ENCODE peak calls at places on chromosomes 1 and 21, in eight cellular contexts. One of them, this sample, is unnamed.

GRCh38 chr1:191350938-191351337 is 807.3 kb upstream of the RGS18 start:
- DNase-seq in keratinocyte: no peak
- DNase-seq in mammary epithelial cell: no peak
- DNase-seq in astrocyte: no peak
- DNase-seq in PC-9: no peak
- DNase-seq in hepatocyte: no peak
- DNase-seq in fibroblast of lung: no peak
- DNase-seq in PC-3: no peak
- DNase-seq in this sample: no peak

GRCh38 chr1:24991242-24992037 is 61.4 kb upstream of the RUNX3 start:
- DNase-seq in keratinocyte: no peak
- DNase-seq in mammary epithelial cell: no peak
- DNase-seq in astrocyte: no peak
- DNase-seq in PC-9: no peak
- DNase-seq in hepatocyte: no peak
- DNase-seq in fibroblast of lung: no peak
- DNase-seq in PC-3: no peak
- DNase-seq in this sample: no peak

GRCh38 chr21:33578214-33578613 is 10.3 kb downstream of the DONSON start:
- DNase-seq in keratinocyte: no peak
- DNase-seq in mammary epithelial cell: no peak
- DNase-seq in astrocyte: peak; percentile 60
- DNase-seq in PC-9: no peak
- DNase-seq in hepatocyte: no peak
- DNase-seq in fibroblast of lung: peak; percentile 71
- DNase-seq in PC-3: no peak
- DNase-seq in this sample: no peak

GRCh38 chr1:63082754-63083153 is 239.6 kb upstream of the FOXD3 start:
- DNase-seq in keratinocyte: no peak
- DNase-seq in mammary epithelial cell: no peak
- DNase-seq in astrocyte: no peak
- DNase-seq in PC-9: no peak
- DNase-seq in hepatocyte: peak; percentile 21
- DNase-seq in fibroblast of lung: no peak
- DNase-seq in PC-3: no peak
- DNase-seq in this sample: peak; percentile 39

GRCh38 chr1:34426325-34426896 is 249.7 kb downstream of the C1orf94 start:
- DNase-seq in keratinocyte: no peak
- DNase-seq in mammary epithelial cell: no peak
- DNase-seq in astrocyte: no peak
- DNase-seq in PC-9: no peak
- DNase-seq in hepatocyte: no peak
- DNase-seq in fibroblast of lung: no peak
- DNase-seq in PC-3: no peak
- DNase-seq in this sample: no peak

GRCh38 chr1:22375601-22376000 is 76.0 kb upstream of the ZBTB40 start:
- DNase-seq in keratinocyte: no peak
- DNase-seq in mammary epithelial cell: no peak
- DNase-seq in astrocyte: no peak
- DNase-seq in PC-9: no peak
- DNase-seq in hepatocyte: no peak
- DNase-seq in fibroblast of lung: no peak
- DNase-seq in PC-3: no peak
- DNase-seq in this sample: no peak

GRCh38 chr21:41316641-41317392 is at the start of gene FAM3B:
- DNase-seq in keratinocyte: no peak
- DNase-seq in mammary epithelial cell: no peak
- DNase-seq in astrocyte: no peak
- DNase-seq in PC-9: no peak
- DNase-seq in hepatocyte: peak; percentile 69
- DNase-seq in fibroblast of lung: no peak
- DNase-seq in PC-3: no peak
- DNase-seq in this sample: no peak

GRCh38 chr1:68375919-68376318 is 73.8 kb downstream of the RPE65 start:
- DNase-seq in keratinocyte: no peak
- DNase-seq in mammary epithelial cell: no peak
- DNase-seq in astrocyte: peak; percentile 30
- DNase-seq in PC-9: no peak
- DNase-seq in hepatocyte: no peak
- DNase-seq in fibroblast of lung: peak; percentile 45
- DNase-seq in PC-3: no peak
- DNase-seq in this sample: no peak

GRCh38 chr1:116261227-116261626 is 111.8 kb upstream of the ATP1A1 start:
- DNase-seq in keratinocyte: no peak
- DNase-seq in mammary epithelial cell: no peak
- DNase-seq in astrocyte: no peak
- DNase-seq in PC-9: no peak
- DNase-seq in hepatocyte: peak; percentile 26
- DNase-seq in fibroblast of lung: no peak
- DNase-seq in PC-3: no peak
- DNase-seq in this sample: no peak

GRCh38 chr1:232904566-232904965 is 45.8 kb upstream of the NTPCR start:
- DNase-seq in keratinocyte: peak; percentile 23
- DNase-seq in mammary epithelial cell: peak; percentile 81
- DNase-seq in astrocyte: peak; percentile 84
- DNase-seq in PC-9: no peak
- DNase-seq in hepatocyte: peak; percentile 58
- DNase-seq in fibroblast of lung: peak; percentile 87
- DNase-seq in PC-3: peak; percentile 85
- DNase-seq in this sample: no peak

GRCh38 chr1:81414417-81415087 is 386.2 kb upstream of the ADGRL2 start:
- DNase-seq in keratinocyte: no peak
- DNase-seq in mammary epithelial cell: no peak
- DNase-seq in astrocyte: no peak
- DNase-seq in PC-9: no peak
- DNase-seq in hepatocyte: peak; percentile 80
- DNase-seq in fibroblast of lung: no peak
- DNase-seq in PC-3: peak; percentile 44
- DNase-seq in this sample: peak; percentile 74

GRCh38 chr1:23657659-23658275 is 33.8 kb upstream of the RPL11 start:
- DNase-seq in keratinocyte: no peak
- DNase-seq in mammary epithelial cell: peak; percentile 11
- DNase-seq in astrocyte: no peak
- DNase-seq in PC-9: no peak
- DNase-seq in hepatocyte: peak; percentile 65
- DNase-seq in fibroblast of lung: peak; percentile 23
- DNase-seq in PC-3: peak; percentile 49
- DNase-seq in this sample: peak; percentile 64

GRCh38 chr1:22739648-22740385 is 29.2 kb downstream of the EPHB2 start:
- DNase-seq in keratinocyte: no peak
- DNase-seq in mammary epithelial cell: no peak
- DNase-seq in astrocyte: peak; percentile 94
- DNase-seq in PC-9: no peak
- DNase-seq in hepatocyte: peak; percentile 77
- DNase-seq in fibroblast of lung: peak; percentile 97
- DNase-seq in PC-3: no peak
- DNase-seq in this sample: no peak

GRCh38 chr1:29686012-29686930 is 449.9 kb downstream of the PTPRU start:
- DNase-seq in keratinocyte: no peak
- DNase-seq in mammary epithelial cell: no peak
- DNase-seq in astrocyte: no peak
- DNase-seq in PC-9: no peak
- DNase-seq in hepatocyte: no peak
- DNase-seq in fibroblast of lung: no peak
- DNase-seq in PC-3: peak; percentile 32
- DNase-seq in this sample: no peak

GRCh38 chr1:118982816-118983557 is 5.2 kb downstream of the TBX15 start:
- DNase-seq in keratinocyte: no peak
- DNase-seq in mammary epithelial cell: no peak
- DNase-seq in astrocyte: no peak
- DNase-seq in PC-9: no peak
- DNase-seq in hepatocyte: no peak
- DNase-seq in fibroblast of lung: no peak
- DNase-seq in PC-3: no peak
- DNase-seq in this sample: no peak

GRCh38 chr1:118984990-118985608 is 3.0 kb downstream of the TBX15 start:
- DNase-seq in keratinocyte: no peak
- DNase-seq in mammary epithelial cell: no peak
- DNase-seq in astrocyte: no peak
- DNase-seq in PC-9: no peak
- DNase-seq in hepatocyte: no peak
- DNase-seq in fibroblast of lung: no peak
- DNase-seq in PC-3: no peak
- DNase-seq in this sample: no peak

GRCh38 chr1:118983558-118984021 is 4.6 kb downstream of the TBX15 start:
- DNase-seq in keratinocyte: no peak
- DNase-seq in mammary epithelial cell: no peak
- DNase-seq in astrocyte: no peak
- DNase-seq in PC-9: no peak
- DNase-seq in hepatocyte: no peak
- DNase-seq in fibroblast of lung: no peak
- DNase-seq in PC-3: no peak
- DNase-seq in this sample: no peak

GRCh38 chr1:118985611-118986290 is 2.4 kb downstream of the TBX15 start:
- DNase-seq in keratinocyte: no peak
- DNase-seq in mammary epithelial cell: no peak
- DNase-seq in astrocyte: no peak
- DNase-seq in PC-9: no peak
- DNase-seq in hepatocyte: no peak
- DNase-seq in fibroblast of lung: no peak
- DNase-seq in PC-3: no peak
- DNase-seq in this sample: no peak

GRCh38 chr1:118984086-118984989 is 3.8 kb downstream of the TBX15 start:
- DNase-seq in keratinocyte: no peak
- DNase-seq in mammary epithelial cell: no peak
- DNase-seq in astrocyte: no peak
- DNase-seq in PC-9: no peak
- DNase-seq in hepatocyte: no peak
- DNase-seq in fibroblast of lung: no peak
- DNase-seq in PC-3: no peak
- DNase-seq in this sample: no peak
- TF ChIP-seq EZH2 in keratinocyte: peak; percentile 17
- TF ChIP-seq EZH2 in mammary epithelial cell: no peak
- TF ChIP-seq EZH2 in astrocyte: peak; percentile 46
- TF ChIP-seq EZH2 in PC-9: no peak
- TF ChIP-seq EZH2 in hepatocyte: peak; percentile 60
- TF ChIP-seq EZH2 in fibroblast of lung: no peak
- TF ChIP-seq EZH2 in PC-3: no peak
- TF ChIP-seq EZH2 in this sample: no peak

DNA sequence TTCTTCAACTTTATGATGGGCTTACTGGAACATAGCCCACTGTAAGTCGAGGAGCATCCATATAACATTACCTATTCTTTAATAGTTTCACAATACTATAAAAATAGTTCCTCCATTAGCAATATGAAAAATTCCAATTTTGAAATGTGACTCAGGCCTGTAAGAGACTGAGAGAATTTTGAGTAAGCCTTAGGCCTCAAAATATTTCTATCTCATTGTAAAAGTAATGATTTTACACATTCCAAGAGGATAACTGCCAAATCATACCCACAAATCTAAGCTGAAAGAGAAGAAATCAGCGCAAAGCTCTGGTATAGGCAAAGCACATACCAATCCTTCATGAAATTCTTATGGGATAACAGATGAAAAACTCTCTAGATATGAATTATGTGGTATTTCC is 144.2 kb downstream of the CDC42BPA start:
- DNase-seq in keratinocyte: no peak
- DNase-seq in mammary epithelial cell: peak; percentile 4
- DNase-seq in astrocyte: peak; percentile 64
- DNase-seq in PC-9: no peak
- DNase-seq in hepatocyte: no peak
- DNase-seq in fibroblast of lung: peak; percentile 75
- DNase-seq in PC-3: peak; percentile 78
- DNase-seq in this sample: no peak
- H3K4me1 ChIP-seq in keratinocyte: no peaks in the 10 kb centered on the region
- H3K4me1 ChIP-seq in mammary epithelial cell: no peaks in the 10 kb centered on the region
- H3K4me1 ChIP-seq in astrocyte: no peaks in the 10 kb centered on the region
- H3K4me1 ChIP-seq in PC-9: no peaks in the 10 kb centered on the region
- H3K4me1 ChIP-seq in hepatocyte: no peaks in the 10 kb centered on the region
- H3K4me1 ChIP-seq in fibroblast of lung: no peaks in the 10 kb centered on the region
- H3K4me1 ChIP-seq in PC-3: peaks cover 13% of the 10 kb centered on the region
- H3K4me1 ChIP-seq in this sample: peaks cover 2% of the 10 kb centered on the region

GRCh38 chr1:172680244-172680643 is 21.3 kb downstream of the FASLG start:
- DNase-seq in keratinocyte: no peak
- DNase-seq in mammary epithelial cell: no peak
- DNase-seq in astrocyte: no peak
- DNase-seq in PC-9: no peak
- DNase-seq in hepatocyte: no peak
- DNase-seq in fibroblast of lung: no peak
- DNase-seq in PC-3: peak; percentile 34
- DNase-seq in this sample: no peak

GRCh38 chr1:172686143-172686542 is 27.2 kb downstream of the FASLG start:
- DNase-seq in keratinocyte: no peak
- DNase-seq in mammary epithelial cell: no peak
- DNase-seq in astrocyte: no peak
- DNase-seq in PC-9: no peak
- DNase-seq in hepatocyte: no peak
- DNase-seq in fibroblast of lung: no peak
- DNase-seq in PC-3: no peak
- DNase-seq in this sample: no peak

GRCh38 chr1:172678990-172679772 is 20.3 kb downstream of the FASLG start:
- DNase-seq in keratinocyte: no peak
- DNase-seq in mammary epithelial cell: no peak
- DNase-seq in astrocyte: no peak
- DNase-seq in PC-9: no peak
- DNase-seq in hepatocyte: peak; percentile 75
- DNase-seq in fibroblast of lung: no peak
- DNase-seq in PC-3: no peak
- DNase-seq in this sample: peak; percentile 9

GRCh38 chr1:172682812-172683211 is 23.9 kb downstream of the FASLG start:
- DNase-seq in keratinocyte: no peak
- DNase-seq in mammary epithelial cell: no peak
- DNase-seq in astrocyte: no peak
- DNase-seq in PC-9: no peak
- DNase-seq in hepatocyte: no peak
- DNase-seq in fibroblast of lung: peak; percentile 23
- DNase-seq in PC-3: no peak
- DNase-seq in this sample: no peak

DNA sequence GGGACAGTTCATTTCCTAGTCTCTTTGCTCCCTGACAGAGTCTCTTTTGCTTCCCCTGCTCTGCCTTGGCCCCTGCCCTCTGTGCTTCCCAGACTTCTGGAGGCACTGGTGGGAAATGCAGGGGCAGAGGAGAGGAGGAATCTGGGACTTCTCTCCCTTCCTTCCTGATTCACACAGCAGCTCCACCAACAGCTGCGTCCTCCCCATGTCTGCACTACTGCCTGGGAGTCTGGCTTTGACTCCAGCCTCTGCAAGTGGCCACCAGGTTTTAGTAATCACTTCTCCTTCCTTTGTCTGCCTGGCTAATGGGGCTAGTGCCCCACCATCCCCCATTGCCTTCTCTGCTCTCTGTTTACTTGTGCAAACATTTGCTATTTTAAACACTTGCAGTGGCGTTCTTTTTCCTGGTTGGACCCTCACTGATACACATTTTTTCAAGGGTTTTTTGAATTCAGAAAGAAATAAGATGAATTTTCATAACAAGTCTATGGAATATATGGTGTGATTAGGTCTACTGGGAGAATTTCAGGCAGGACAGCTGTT is 21.9 kb downstream of the FASLG start:
- DNase-seq in keratinocyte: no peak
- DNase-seq in mammary epithelial cell: no peak
- DNase-seq in astrocyte: no peak
- DNase-seq in PC-9: no peak
- DNase-seq in hepatocyte: no peak
- DNase-seq in fibroblast of lung: no peak
- DNase-seq in PC-3: no peak
- DNase-seq in this sample: no peak
- TF ChIP-seq CTCF in keratinocyte: no peak
- TF ChIP-seq CTCF in mammary epithelial cell: no peak
- TF ChIP-seq CTCF in astrocyte: no peak
- TF ChIP-seq CTCF in PC-9: no peak
- TF ChIP-seq CTCF in hepatocyte: no peak
- TF ChIP-seq CTCF in fibroblast of lung: no peak
- TF ChIP-seq CTCF in PC-3: no peak
- TF ChIP-seq CTCF in this sample: no peak

GRCh38 chr1:226659641-226660040 is 79.4 kb downstream of the ITPKB start:
- DNase-seq in keratinocyte: no peak
- DNase-seq in mammary epithelial cell: no peak
- DNase-seq in astrocyte: no peak
- DNase-seq in PC-9: no peak
- DNase-seq in hepatocyte: no peak
- DNase-seq in fibroblast of lung: no peak
- DNase-seq in PC-3: no peak
- DNase-seq in this sample: no peak
- TF ChIP-seq EZH2 in keratinocyte: no peak
- TF ChIP-seq EZH2 in mammary epithelial cell: no peak
- TF ChIP-seq EZH2 in astrocyte: no peak
- TF ChIP-seq EZH2 in PC-9: no peak
- TF ChIP-seq EZH2 in hepatocyte: no peak
- TF ChIP-seq EZH2 in fibroblast of lung: no peak
- TF ChIP-seq EZH2 in PC-3: no peak
- TF ChIP-seq EZH2 in this sample: no peak

This sample was measured in A673.